ENCODE peak calls at places on chromosomes 16 and 17, in four cellular contexts. One of them, this sample, is unnamed.

GRCh38 chr17:42578282-42578869 is 847 bp upstream of the PSMC3IP start:
- DNase-seq in stimulated activated CD4-positive, alpha-beta T cell treated with anti-CD3 and anti-CD28 coated beads, Interleukin-15, amount 100 ng/mL, for 24 hours: peak
- DNase-seq in NCI-H2107: peak
- DNase-seq in Right ventricle myocardium superior: peak
- DNase-seq in this sample: peak

GRCh38 chr17:47246120-47246519 is 7.5 kb upstream of the ITGB3 start:
- DNase-seq in NCI-H2107: no peak
- DNase-seq in stimulated activated CD4-positive, alpha-beta T cell treated with anti-CD3 and anti-CD28 coated beads, Interleukin-15, amount 100 ng/mL, for 24 hours: no peak
- DNase-seq in Right ventricle myocardium superior: no peak
- DNase-seq in this sample: no peak

GRCh38 chr17:7839890-7840260 is 5.9 kb downstream of the KDM6B start:
- DNase-seq in NCI-H2107: no peak
- DNase-seq in stimulated activated CD4-positive, alpha-beta T cell treated with anti-CD3 and anti-CD28 coated beads, Interleukin-15, amount 100 ng/mL, for 24 hours: no peak
- DNase-seq in Right ventricle myocardium superior: no peak
- DNase-seq in this sample: no peak

GRCh38 chr16:19929062-19929511 is 44.4 kb upstream of the GPRC5B start:
- DNase-seq in stimulated activated CD4-positive, alpha-beta T cell treated with anti-CD3 and anti-CD28 coated beads, Interleukin-15, amount 100 ng/mL, for 24 hours: no peak
- DNase-seq in NCI-H2107: no peak
- DNase-seq in Right ventricle myocardium superior: no peak
- DNase-seq in this sample: no peak

GRCh38 chr16:69108069-69108904 is 2.8 kb downstream of the HAS3 start:
- DNase-seq in Right ventricle myocardium superior: no peak
- DNase-seq in NCI-H2107: no peak
- DNase-seq in stimulated activated CD4-positive, alpha-beta T cell treated with anti-CD3 and anti-CD28 coated beads, Interleukin-15, amount 100 ng/mL, for 24 hours: no peak
- DNase-seq in this sample: no peak

GRCh38 chr17:66493283-66494019 is 191.0 kb downstream of the PRKCA start:
- DNase-seq in NCI-H2107: no peak
- DNase-seq in stimulated activated CD4-positive, alpha-beta T cell treated with anti-CD3 and anti-CD28 coated beads, Interleukin-15, amount 100 ng/mL, for 24 hours: no peak
- DNase-seq in Right ventricle myocardium superior: no peak
- DNase-seq in this sample: no peak

GRCh38 chr17:63622571-63623390 is 564 bp downstream of the MAP3K3 start:
- DNase-seq in NCI-H2107: no peak
- DNase-seq in Right ventricle myocardium superior: peak
- DNase-seq in stimulated activated CD4-positive, alpha-beta T cell treated with anti-CD3 and anti-CD28 coated beads, Interleukin-15, amount 100 ng/mL, for 24 hours: peak
- DNase-seq in this sample: peak

GRCh38 chr16:85431431-85432124 is 181.5 kb upstream of the GSE1 start:
- DNase-seq in Right ventricle myocardium superior: peak
- DNase-seq in NCI-H2107: no peak
- DNase-seq in stimulated activated CD4-positive, alpha-beta T cell treated with anti-CD3 and anti-CD28 coated beads, Interleukin-15, amount 100 ng/mL, for 24 hours: no peak
- DNase-seq in this sample: no peak

GRCh38 chr16:81004646-81005353 is 1.9 kb downstream of the CMC2 start:
- DNase-seq in NCI-H2107: peak
- DNase-seq in Right ventricle myocardium superior: no peak
- DNase-seq in stimulated activated CD4-positive, alpha-beta T cell treated with anti-CD3 and anti-CD28 coated beads, Interleukin-15, amount 100 ng/mL, for 24 hours: peak
- DNase-seq in this sample: peak

GRCh38 chr16:57571098-57571497 is 28.7 kb downstream of the ADGRG5 start:
- DNase-seq in stimulated activated CD4-positive, alpha-beta T cell treated with anti-CD3 and anti-CD28 coated beads, Interleukin-15, amount 100 ng/mL, for 24 hours: no peak
- DNase-seq in Right ventricle myocardium superior: no peak
- DNase-seq in NCI-H2107: no peak
- DNase-seq in this sample: no peak

GRCh38 chr16:14549789-14550153 is 80.3 kb downstream of the PARN start:
- DNase-seq in NCI-H2107: no peak
- DNase-seq in stimulated activated CD4-positive, alpha-beta T cell treated with anti-CD3 and anti-CD28 coated beads, Interleukin-15, amount 100 ng/mL, for 24 hours: no peak
- DNase-seq in Right ventricle myocardium superior: no peak
- DNase-seq in this sample: no peak

GRCh38 chr17:44906010-44906646 is 6.9 kb upstream of the EFTUD2 start:
- DNase-seq in Right ventricle myocardium superior: no peak
- DNase-seq in stimulated activated CD4-positive, alpha-beta T cell treated with anti-CD3 and anti-CD28 coated beads, Interleukin-15, amount 100 ng/mL, for 24 hours: no peak
- DNase-seq in NCI-H2107: no peak
- DNase-seq in this sample: no peak

GRCh38 chr17:77817953-77818352 is 140.6 kb upstream of the TNRC6C start:
- DNase-seq in stimulated activated CD4-positive, alpha-beta T cell treated with anti-CD3 and anti-CD28 coated beads, Interleukin-15, amount 100 ng/mL, for 24 hours: no peak
- DNase-seq in Right ventricle myocardium superior: no peak
- DNase-seq in NCI-H2107: no peak
- DNase-seq in this sample: no peak

GRCh38 chr17:38509772-38510423 is 81.6 kb downstream of the ARHGAP23 start:
- DNase-seq in NCI-H2107: no peak
- DNase-seq in Right ventricle myocardium superior: peak
- DNase-seq in stimulated activated CD4-positive, alpha-beta T cell treated with anti-CD3 and anti-CD28 coated beads, Interleukin-15, amount 100 ng/mL, for 24 hours: no peak
- DNase-seq in this sample: no peak

GRCh38 chr17:1649116-1649843 is 386 bp downstream of the RILP start:
- DNase-seq in Right ventricle myocardium superior: peak
- DNase-seq in stimulated activated CD4-positive, alpha-beta T cell treated with anti-CD3 and anti-CD28 coated beads, Interleukin-15, amount 100 ng/mL, for 24 hours: peak
- DNase-seq in NCI-H2107: no peak
- DNase-seq in this sample: peak

GRCh38 chr16:10305912-10306311 is 79.9 kb upstream of the ATF7IP2 start:
- DNase-seq in Right ventricle myocardium superior: no peak
- DNase-seq in stimulated activated CD4-positive, alpha-beta T cell treated with anti-CD3 and anti-CD28 coated beads, Interleukin-15, amount 100 ng/mL, for 24 hours: no peak
- DNase-seq in NCI-H2107: no peak
- DNase-seq in this sample: no peak

GRCh38 chr16:88423448-88423850 is 29.6 kb upstream of the ZFPM1 start:
- DNase-seq in NCI-H2107: no peak
- DNase-seq in Right ventricle myocardium superior: no peak
- DNase-seq in stimulated activated CD4-positive, alpha-beta T cell treated with anti-CD3 and anti-CD28 coated beads, Interleukin-15, amount 100 ng/mL, for 24 hours: no peak
- DNase-seq in this sample: no peak

GRCh38 chr17:1693339-1693738 is 8.7 kb upstream of the PRPF8 start:
- DNase-seq in Right ventricle myocardium superior: no peak
- DNase-seq in stimulated activated CD4-positive, alpha-beta T cell treated with anti-CD3 and anti-CD28 coated beads, Interleukin-15, amount 100 ng/mL, for 24 hours: no peak
- DNase-seq in NCI-H2107: no peak
- DNase-seq in this sample: no peak

GRCh38 chr17:27420211-27420950 is 35.9 kb upstream of the KSR1 start:
- DNase-seq in Right ventricle myocardium superior: no peak
- DNase-seq in NCI-H2107: no peak
- DNase-seq in stimulated activated CD4-positive, alpha-beta T cell treated with anti-CD3 and anti-CD28 coated beads, Interleukin-15, amount 100 ng/mL, for 24 hours: no peak
- DNase-seq in this sample: no peak

GRCh38 chr16:65828296-65828695 is 538.2 kb upstream of the CDH5 start:
- DNase-seq in Right ventricle myocardium superior: no peak
- DNase-seq in NCI-H2107: no peak
- DNase-seq in stimulated activated CD4-positive, alpha-beta T cell treated with anti-CD3 and anti-CD28 coated beads, Interleukin-15, amount 100 ng/mL, for 24 hours: no peak
- DNase-seq in this sample: no peak

GRCh38 chr16:20327444-20328041 is at the start of gene GP2:
- DNase-seq in Right ventricle myocardium superior: no peak
- DNase-seq in NCI-H2107: no peak
- DNase-seq in stimulated activated CD4-positive, alpha-beta T cell treated with anti-CD3 and anti-CD28 coated beads, Interleukin-15, amount 100 ng/mL, for 24 hours: no peak
- DNase-seq in this sample: no peak

GRCh38 chr17:1340371-1340770 is 59.7 kb downstream of the YWHAE start:
- DNase-seq in NCI-H2107: no peak
- DNase-seq in stimulated activated CD4-positive, alpha-beta T cell treated with anti-CD3 and anti-CD28 coated beads, Interleukin-15, amount 100 ng/mL, for 24 hours: no peak
- DNase-seq in Right ventricle myocardium superior: no peak
- DNase-seq in this sample: no peak

GRCh38 chr16:4918790-4919210 is 18.1 kb downstream of the PPL start:
- DNase-seq in Right ventricle myocardium superior: no peak
- DNase-seq in NCI-H2107: no peak
- DNase-seq in stimulated activated CD4-positive, alpha-beta T cell treated with anti-CD3 and anti-CD28 coated beads, Interleukin-15, amount 100 ng/mL, for 24 hours: no peak
- DNase-seq in this sample: no peak

GRCh38 chr17:62062313-62062712 is 2.8 kb downstream of the MED13 start:
- DNase-seq in Right ventricle myocardium superior: no peak
- DNase-seq in NCI-H2107: no peak
- DNase-seq in stimulated activated CD4-positive, alpha-beta T cell treated with anti-CD3 and anti-CD28 coated beads, Interleukin-15, amount 100 ng/mL, for 24 hours: no peak
- DNase-seq in this sample: no peak

GRCh38 chr16:2753523-2754020 is 1.1 kb downstream of the SRRM2 start:
- DNase-seq in NCI-H2107: no peak
- DNase-seq in stimulated activated CD4-positive, alpha-beta T cell treated with anti-CD3 and anti-CD28 coated beads, Interleukin-15, amount 100 ng/mL, for 24 hours: no peak
- DNase-seq in Right ventricle myocardium superior: peak
- DNase-seq in this sample: no peak

GRCh38 chr17:12580640-12581039 is 85.0 kb upstream of the MYOCD start:
- DNase-seq in NCI-H2107: no peak
- DNase-seq in stimulated activated CD4-positive, alpha-beta T cell treated with anti-CD3 and anti-CD28 coated beads, Interleukin-15, amount 100 ng/mL, for 24 hours: no peak
- DNase-seq in Right ventricle myocardium superior: no peak
- DNase-seq in this sample: no peak

GRCh38 chr17:50414808-50415207 is 11.2 kb upstream of the ACSF2 start:
- DNase-seq in stimulated activated CD4-positive, alpha-beta T cell treated with anti-CD3 and anti-CD28 coated beads, Interleukin-15, amount 100 ng/mL, for 24 hours: no peak
- DNase-seq in NCI-H2107: no peak
- DNase-seq in Right ventricle myocardium superior: no peak
- DNase-seq in this sample: no peak

GRCh38 chr17:73211745-73212144 is 18.9 kb downstream of the COG1 start:
- DNase-seq in Right ventricle myocardium superior: no peak
- DNase-seq in stimulated activated CD4-positive, alpha-beta T cell treated with anti-CD3 and anti-CD28 coated beads, Interleukin-15, amount 100 ng/mL, for 24 hours: peak
- DNase-seq in NCI-H2107: no peak
- DNase-seq in this sample: no peak

GRCh38 chr16:57277586-57277985 is 6.9 kb downstream of the PLLP start:
- DNase-seq in Right ventricle myocardium superior: peak
- DNase-seq in stimulated activated CD4-positive, alpha-beta T cell treated with anti-CD3 and anti-CD28 coated beads, Interleukin-15, amount 100 ng/mL, for 24 hours: peak
- DNase-seq in NCI-H2107: no peak
- DNase-seq in this sample: no peak

GRCh38 chr17:75371339-75371738 is 34.1 kb downstream of the GRB2 start:
- DNase-seq in NCI-H2107: no peak
- DNase-seq in stimulated activated CD4-positive, alpha-beta T cell treated with anti-CD3 and anti-CD28 coated beads, Interleukin-15, amount 100 ng/mL, for 24 hours: no peak
- DNase-seq in Right ventricle myocardium superior: no peak
- DNase-seq in this sample: peak

GRCh38 chr17:64200080-64201042 is 62.7 kb downstream of the TEX2 start:
- DNase-seq in Right ventricle myocardium superior: no peak
- DNase-seq in NCI-H2107: no peak
- DNase-seq in stimulated activated CD4-positive, alpha-beta T cell treated with anti-CD3 and anti-CD28 coated beads, Interleukin-15, amount 100 ng/mL, for 24 hours: peak
- DNase-seq in this sample: no peak

This sample was measured in memory B cell.